ENCODE peak calls at places on chromosome 1, in eight cellular contexts. Z, W, H, A, Y, G, Q and B are unnamed samples.

GRCh38 chr1:182182311-182182710 is 120.8 kb upstream of the ZNF648 start:
- DNase-seq in Z (no peak), W (no peak), H (no peak), A (no peak), Y (no peak), G (no peak), Q (no peak), B (no peak)

GRCh38 chr1:244778356-244778755 is 57.1 kb upstream of the COX20 start:
- DNase-seq in Z (no peak), W (no peak), H (no peak), A (no peak), Y (no peak), G (peak; percentile 81), Q (peak; percentile 95), B (no peak)

GRCh38 chr1:47690341-47691244 is 252.7 kb downstream of the FOXD2 start:
- DNase-seq in Z (no peak), W (no peak), H (no peak), A (no peak), Y (no peak), G (no peak), Q (no peak), B (no peak)

GRCh38 chr1:66282343-66282852 is 251.6 kb upstream of the SGIP1 start:
- DNase-seq in Z (peak; percentile 19), W (no peak), H (peak; percentile 43), A (peak; percentile 53), Y (peak; percentile 67), G (peak; percentile 93), Q (peak; percentile 56), B (no peak)

GRCh38 chr1:226632169-226632884 is 83.8 kb downstream of the STUM start:
- DNase-seq in Z (no peak), W (no peak), H (no peak), A (no peak), Y (no peak), G (no peak), Q (no peak), B (peak; percentile 39)

GRCh38 chr1:152869808-152870419 is 8.2 kb upstream of the SMCP start:
- DNase-seq in Z (peak; percentile 14), W (peak; percentile 18), H (peak; percentile 86), A (peak; percentile 34), Y (peak; percentile 78), G (peak; percentile 55), Q (peak; percentile 74), B (peak; percentile 61)

GRCh38 chr1:30197959-30198760 is 525.2 kb downstream of the MATN1 start:
- DNase-seq in Z (no peak), W (no peak), H (no peak), A (no peak), Y (no peak), G (no peak), Q (no peak), B (no peak)

GRCh38 chr1:24878775-24879742 is 51.0 kb downstream of the RUNX3 start:
- DNase-seq in Z (no peak), W (no peak), H (no peak), A (no peak), Y (no peak), G (peak; percentile 48), Q (peak; percentile 10), B (no peak)

GRCh38 chr1:30161953-30162352 is 561.4 kb downstream of the MATN1 start:
- DNase-seq in Z (no peak), W (no peak), H (no peak), A (no peak), Y (no peak), G (no peak), Q (no peak), B (peak; percentile 35)

GRCh38 chr1:155206891-155207577 is 663 bp downstream of the THBS3 start:
- DNase-seq in Z (peak; percentile 84), W (peak; percentile 88), H (peak; percentile 95), A (peak; percentile 81), Y (peak; percentile 83), G (peak; percentile 89), Q (peak; percentile 87), B (peak; percentile 96)

GRCh38 chr1:172626845-172627244 is 32.1 kb upstream of the FASLG start:
- DNase-seq in Z (no peak), W (no peak), H (peak; percentile 28), A (no peak), Y (no peak), G (no peak), Q (no peak), B (no peak)

GRCh38 chr1:232571523-232571922 is 58.4 kb downstream of the SIPA1L2 start:
- DNase-seq in Z (no peak), W (no peak), H (no peak), A (no peak), Y (no peak), G (no peak), Q (peak; percentile 23), B (no peak)

GRCh38 chr1:233240839-233241682 is 54.5 kb downstream of the PCNX2 start:
- DNase-seq in Z (no peak), W (no peak), H (peak; percentile 54), A (no peak), Y (peak; percentile 28), G (peak; percentile 74), Q (peak; percentile 21), B (no peak)